ENCODE peak calls at places on chromosomes 13 and 19, in seven cellular contexts. I, W, J, V, T, M and P are unnamed samples.

GRCh38 chr13:99926014-99926731 is 45.4 kb downstream of the ZIC5 start:
- DNase-seq in T (peak; percentile 34), W (no peak), M (no peak), J (no peak), V (no peak), I (no peak), P (no peak)

GRCh38 chr13:111367340-111367739 is 46.9 kb downstream of the TEX29 start:
- DNase-seq in T (no peak), V (no peak), W (no peak), M (no peak), J (no peak), I (no peak), P (no peak)

GRCh38 chr13:91510058-91510457 is 111.6 kb downstream of the GPC5 start:
- DNase-seq in V (no peak), T (no peak), J (no peak), M (no peak), W (no peak), I (no peak), P (no peak)

GRCh38 chr13:94119360-94119936 is 360.0 kb downstream of the DCT start:
- DNase-seq in T (no peak), V (no peak), M (no peak), J (no peak), W (no peak), I (no peak), P (no peak)

GRCh38 chr13:47545206-47545605 is 455.9 kb downstream of the SUCLA2 start:
- DNase-seq in W (no peak), T (no peak), V (no peak), M (no peak), I (no peak), J (no peak), P (no peak)

GRCh38 chr19:18428173-18428836 is 9.1 kb downstream of the SSBP4 start:
- DNase-seq in V (no peak), M (no peak), I (no peak), J (no peak), T (no peak), W (no peak), P (no peak)

GRCh38 chr13:76879211-76879875 is 6.9 kb downstream of the KCTD12 start:
- DNase-seq in M (peak; percentile 39), V (no peak), I (no peak), J (peak; percentile 34), T (peak; percentile 71), W (peak; percentile 64), P (no peak)

GRCh38 chr13:42495256-42495655 is 78.7 kb upstream of the TNFSF11 start:
- DNase-seq in T (no peak), M (no peak), V (no peak), I (no peak), W (no peak), J (no peak), P (no peak)

DNA sequence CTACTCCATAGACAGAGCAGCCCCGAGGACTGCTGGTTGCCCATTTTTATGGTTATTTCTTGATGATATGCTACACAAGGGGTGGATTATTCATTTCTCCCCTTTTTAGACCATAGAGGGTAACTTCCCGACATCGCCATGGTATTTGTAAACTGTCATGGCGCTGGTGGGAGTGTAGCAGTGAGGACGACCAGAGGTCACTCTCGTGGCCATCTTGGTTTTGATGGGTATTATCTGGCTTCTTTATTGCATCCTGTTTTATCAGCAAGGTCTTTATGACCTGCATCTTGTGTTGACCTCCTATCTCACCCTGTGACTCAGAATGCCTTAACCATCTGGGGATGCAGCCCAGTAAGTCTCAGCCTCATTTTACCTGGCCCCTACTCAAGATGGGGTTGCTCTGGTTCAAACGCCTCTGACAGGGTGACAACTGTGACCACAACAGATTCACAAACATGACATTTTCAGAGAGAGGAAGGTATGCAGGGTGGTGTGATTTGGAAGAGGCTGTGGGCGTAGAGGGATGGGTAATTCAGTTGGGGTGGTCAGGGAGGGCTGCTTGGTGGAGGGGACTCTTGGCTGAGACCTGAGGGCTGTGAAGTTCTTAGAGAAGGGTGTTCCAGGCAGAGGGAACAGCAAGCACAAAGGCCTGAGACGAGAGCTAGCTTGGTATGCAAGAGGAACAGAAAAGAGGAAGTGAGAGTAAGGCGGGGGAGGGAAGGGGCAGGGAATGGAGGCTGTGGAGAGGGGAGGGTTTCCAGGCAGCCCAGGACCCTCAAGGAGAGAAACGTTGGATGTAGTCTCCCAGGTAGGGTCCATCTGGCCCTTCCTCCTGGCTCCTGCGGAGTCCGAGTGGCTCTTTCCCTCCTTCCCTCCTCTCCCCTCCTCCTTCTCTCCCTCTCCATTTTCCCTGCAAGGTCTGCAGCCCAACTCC is 23.5 kb downstream of the FAM187B start:
- DNase-seq in V (no peak), I (no peak), T (no peak), M (no peak), W (no peak), J (no peak), P (no peak)
- H3K27ac ChIP-seq in V (no peak overlapping the region), I (no peak overlapping the region), T (no peak overlapping the region), M (peak overlapping the region; percentile 75), W (no peak overlapping the region), J (peak overlapping the region; percentile 98), P (no peak overlapping the region)

GRCh38 chr13:80036845-80037504 is 304.0 kb downstream of the SPRY2 start:
- DNase-seq in J (no peak), M (no peak), W (no peak), V (no peak), I (no peak), T (no peak), P (no peak)
- H3K27ac ChIP-seq in J (no peak overlapping the region), M (no peak overlapping the region), W (no peak overlapping the region), V (no peak overlapping the region), I (no peak overlapping the region), T (peak overlapping the region; percentile 21), P (no peak overlapping the region)

DNA sequence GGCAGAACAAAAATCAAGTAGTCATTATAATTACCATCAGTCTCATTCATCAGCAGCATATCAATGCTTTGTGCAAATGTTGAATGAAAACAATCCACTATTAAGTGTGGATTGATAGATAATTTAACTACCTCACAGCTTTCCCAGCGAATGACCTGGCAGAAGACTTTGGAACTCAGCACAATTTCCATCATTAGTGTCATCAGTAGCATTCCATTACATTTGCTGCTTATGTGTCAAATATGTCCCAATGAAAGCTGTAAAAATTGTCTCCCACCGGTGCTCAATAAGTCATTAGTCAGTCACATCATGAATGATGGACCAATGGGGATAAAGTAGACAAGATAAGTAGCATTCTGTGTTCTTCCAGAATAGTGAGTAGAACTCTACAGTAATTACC is 1513.5 kb upstream of the PRR20A start:
- DNase-seq in M (no peak), W (no peak), J (no peak), T (no peak), I (no peak), V (no peak), P (no peak)
- H3K27ac ChIP-seq in M (no peak overlapping the region), W (no peak overlapping the region), J (no peak overlapping the region), T (no peak overlapping the region), I (no peak overlapping the region), V (no peak overlapping the region), P (no peak overlapping the region)

GRCh38 chr19:44072543-44073401 is 813 bp downstream of the ZNF284 start:
- DNase-seq in M (no peak), V (no peak), W (no peak), J (no peak), I (no peak), T (peak; percentile 1), P (no peak)
- H3K27ac ChIP-seq in M (peak overlapping the region; percentile 39), V (no peak overlapping the region), W (peak overlapping the region; percentile 59), J (no peak overlapping the region), I (no peak overlapping the region), T (peak overlapping the region; percentile 49), P (no peak overlapping the region)

GRCh38 chr19:10895920-10896319 is 24.6 kb downstream of the CARM1 start:
- DNase-seq in V (peak; percentile 37), M (no peak), I (no peak), J (no peak), T (no peak), W (no peak), P (no peak)
- H3K27ac ChIP-seq in V (no peak overlapping the region), M (no peak overlapping the region), I (peak overlapping the region; percentile 45), J (no peak overlapping the region), T (no peak overlapping the region), W (no peak overlapping the region), P (no peak overlapping the region)

DNA sequence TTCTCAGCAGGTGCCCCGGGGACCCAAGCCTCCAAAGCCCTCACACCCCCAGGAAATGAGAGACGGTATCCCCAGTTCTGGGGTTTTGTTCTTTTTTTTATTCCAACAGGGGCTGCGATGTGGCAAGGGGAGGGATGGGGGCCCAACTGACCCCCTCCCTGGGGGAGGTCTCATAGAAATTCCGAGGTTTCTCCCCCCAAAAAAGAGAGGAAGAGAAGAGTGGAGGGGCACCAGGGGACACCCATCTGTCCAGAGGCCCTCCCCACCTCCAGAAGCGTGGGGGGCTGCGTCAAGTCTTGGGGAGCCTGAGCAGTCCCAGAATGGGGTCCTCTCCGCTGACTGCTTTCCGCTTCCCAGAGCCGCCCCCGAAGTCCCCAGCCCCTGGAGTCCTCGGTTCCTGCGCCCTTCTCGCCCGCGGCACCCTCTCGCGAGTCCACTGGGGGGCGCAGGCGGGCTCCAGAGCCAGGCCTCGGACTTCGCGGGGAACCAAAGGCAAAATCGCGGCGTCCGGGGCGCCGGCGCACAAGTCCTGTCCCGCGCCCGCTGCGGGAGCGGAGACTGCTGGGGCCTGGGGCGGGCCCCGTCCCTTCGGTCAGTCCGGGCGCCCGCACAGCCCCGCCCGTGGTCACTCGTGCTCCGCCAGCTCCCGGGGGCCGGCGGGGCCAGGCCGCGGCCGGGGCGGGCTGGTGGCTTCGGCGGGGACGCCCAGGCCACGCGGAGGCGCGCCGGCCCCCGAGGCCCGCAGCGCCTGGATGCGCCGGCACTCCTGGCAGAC is 4.4 kb upstream of the ATP1A3 start:
- DNase-seq in I (no peak), J (no peak), W (no peak), T (peak; percentile 27), V (peak; percentile 59), M (no peak), P (no peak)
- H3K27ac ChIP-seq in I (no peak overlapping the region), J (no peak overlapping the region), W (no peak overlapping the region), T (no peak overlapping the region), V (no peak overlapping the region), M (no peak overlapping the region), P (no peak overlapping the region)

DNA sequence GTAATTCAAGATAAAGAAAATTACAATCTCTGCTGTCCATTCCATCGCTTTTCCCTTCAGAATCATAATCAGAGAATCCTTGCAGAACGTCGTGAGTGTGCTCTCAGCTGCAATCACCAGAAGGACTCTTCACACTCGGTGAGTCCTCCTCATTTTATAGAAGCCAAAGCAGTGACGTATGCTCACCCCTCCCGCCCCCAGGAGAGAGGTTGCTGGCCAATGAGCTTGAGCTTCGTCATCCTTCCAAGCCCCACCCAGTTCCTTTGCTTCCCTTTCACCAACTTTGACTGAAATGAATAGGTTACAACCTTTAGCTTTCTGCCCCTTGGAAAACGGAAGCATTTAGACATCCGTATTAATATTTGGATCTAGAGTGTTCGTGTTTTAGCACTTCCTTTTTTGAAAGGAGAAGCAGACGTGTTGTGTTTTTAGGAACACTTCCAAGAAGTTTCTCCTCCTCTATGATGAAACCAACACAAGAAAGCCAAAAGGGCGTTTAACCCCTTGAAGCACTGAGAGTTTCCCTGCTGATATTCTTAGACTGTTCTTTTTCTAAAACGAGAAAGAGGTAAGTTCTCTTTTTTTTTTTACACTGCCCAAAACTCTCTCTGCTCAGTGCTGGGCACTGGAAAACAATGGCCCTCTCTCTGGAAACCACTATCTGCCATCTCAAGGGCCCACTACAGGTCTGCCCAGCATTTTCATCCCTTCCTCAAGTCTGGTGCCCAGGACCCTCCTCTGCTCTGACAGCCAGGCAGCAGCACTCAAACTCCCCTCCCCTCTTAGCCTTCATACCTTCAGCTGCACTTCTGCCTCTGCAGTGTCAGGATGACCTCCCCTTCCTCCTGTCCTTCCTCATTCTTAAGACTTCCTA is 44.3 kb upstream of the CEACAM21 start:
- DNase-seq in V (peak; percentile 21), J (peak; percentile 65), T (peak; percentile 7), I (peak; percentile 83), W (peak; percentile 57), M (peak; percentile 88), P (no peak)
- H3K27ac ChIP-seq in V (no peak overlapping the region), J (peak overlapping the region; percentile 63), T (no peak overlapping the region), I (peak overlapping the region; percentile 96), W (peak overlapping the region; percentile 54), M (peak overlapping the region; percentile 53), P (peak overlapping the region; percentile 85)